ENCODE peak calls at places on chromosome 15, in six cellular contexts. W is suprapubic skin, V is heart left ventricle, F is GM12878, N is uterus, G is esophagus squamous epithelium. C is an unnamed sample.

GRCh38 chr15:29018983-29019875 is 133.5 kb downstream of the APBA2 start:
- DNase-seq in V (no peak), G (no peak), N (no peak), W (no peak), F (no peak), C (no peak)

GRCh38 chr15:101458158-101458895 is 31.2 kb downstream of the PCSK6 start:
- DNase-seq in F (no peak), V (no peak), G (no peak), N (no peak), W (no peak), C (no peak)

GRCh38 chr15:40367673-40368611 is 9.9 kb downstream of the DISP2 start:
- DNase-seq in G (no peak), W (peak; percentile 89), F (peak; percentile 27), V (peak; percentile 81), N (peak; percentile 72), C (peak; percentile 52)

GRCh38 chr15:72284781-72285180 is 12.4 kb upstream of the PARP6 start:
- DNase-seq in W (no peak), F (no peak), G (no peak), N (no peak), V (no peak), C (no peak)

GRCh38 chr15:82995076-82995475 is 9.1 kb downstream of the RAMAC start:
- DNase-seq in W (no peak), V (no peak), N (no peak), G (no peak), F (no peak), C (no peak)

GRCh38 chr15:28037969-28038640 is 61.0 kb downstream of the OCA2 start:
- DNase-seq in W (no peak), N (no peak), V (no peak), F (no peak), G (no peak), C (no peak)

GRCh38 chr15:52252781-52253180 is 42.8 kb downstream of the MYO5C start:
- DNase-seq in N (no peak), V (no peak), G (no peak), F (no peak), W (no peak), C (no peak)

GRCh38 chr15:80709542-80709941 is 14.4 kb downstream of the ABHD17C start:
- DNase-seq in G (no peak), F (no peak), V (no peak), W (peak; percentile 75), N (no peak), C (no peak)

GRCh38 chr15:100349696-100350433 is 8.1 kb upstream of the ADAMTS17 start:
- DNase-seq in V (peak; percentile 92), N (peak; percentile 97), W (peak; percentile 94), G (peak; percentile 41), F (peak; percentile 11), C (peak; percentile 91)

DNA sequence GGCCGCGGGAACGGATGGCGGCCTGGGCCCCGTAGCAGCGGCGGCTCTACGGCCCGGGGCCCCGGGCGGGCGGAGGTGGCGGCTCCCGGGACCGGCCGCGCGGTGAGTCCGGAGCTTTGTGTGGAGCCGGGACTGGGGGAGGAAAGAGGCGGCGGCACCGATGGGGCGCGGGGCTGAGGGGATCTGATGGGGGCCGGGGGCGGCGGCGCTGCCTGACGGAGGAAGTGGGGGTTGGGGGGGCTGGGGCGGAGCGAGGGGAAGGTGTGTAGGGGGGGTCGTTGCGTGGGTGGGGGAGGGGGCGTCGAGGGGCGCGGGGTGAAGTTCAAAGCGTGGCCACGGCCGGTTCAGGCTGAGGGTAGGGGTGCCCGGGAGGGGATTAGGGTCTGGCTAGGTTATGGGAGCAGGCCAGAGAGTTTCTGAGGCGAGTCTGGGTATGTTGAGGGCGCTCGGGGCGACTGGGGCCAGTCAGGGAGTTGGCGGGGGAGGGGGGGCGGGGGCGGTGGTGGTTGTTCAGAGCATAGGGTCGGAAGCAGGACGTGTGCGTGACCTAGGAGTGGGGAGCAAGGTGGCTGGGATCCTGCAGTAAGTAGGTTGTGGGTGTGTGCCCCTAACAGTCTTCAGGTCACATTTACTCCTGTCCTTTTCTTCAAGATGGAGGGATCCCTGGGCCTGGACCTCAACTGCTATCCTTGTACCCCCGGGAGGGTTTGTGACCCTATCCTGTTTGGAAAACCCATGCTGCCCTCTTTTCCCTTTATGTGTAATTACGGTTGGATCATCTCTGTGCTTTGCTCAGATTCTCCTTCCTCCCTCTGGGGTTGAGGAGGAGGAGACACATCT is 579 bp downstream of the ZNF609 start:
- DNase-seq in F (no peak), V (peak; percentile 36), G (no peak), N (peak; percentile 39), W (no peak), C (no peak)
- TF ChIP-seq POLR2A in F (peak; percentile 50), V (peak; percentile 24), G (no peak), N (peak; percentile 58), W (no peak), C (no peak)

GRCh38 chr15:24761704-24762302 is 86.2 kb downstream of the NPAP1 start:
- DNase-seq in V (no peak), N (no peak), W (no peak), G (no peak), F (no peak), C (no peak)

GRCh38 chr15:24764375-24765171 is 89.0 kb downstream of the NPAP1 start:
- DNase-seq in G (no peak), V (no peak), F (no peak), W (no peak), N (no peak), C (no peak)

GRCh38 chr15:24760066-24760465 is 84.5 kb downstream of the NPAP1 start:
- DNase-seq in W (no peak), F (no peak), V (no peak), N (no peak), G (no peak), C (no peak)

GRCh38 chr15:24766511-24767133 is 91.0 kb downstream of the NPAP1 start:
- DNase-seq in N (no peak), F (no peak), W (no peak), V (no peak), G (no peak), C (no peak)

GRCh38 chr15:24763891-24764290 is 88.3 kb downstream of the NPAP1 start:
- DNase-seq in G (no peak), W (no peak), F (no peak), N (no peak), V (no peak), C (no peak)
- H3K9me3 ChIP-seq in G (no peaks in the 10 kb centered on the region), W (no peaks in the 10 kb centered on the region), F (no peaks in the 10 kb centered on the region), N (no peaks in the 10 kb centered on the region), V (no peaks in the 10 kb centered on the region), C (no peaks in the 10 kb centered on the region)

DNA sequence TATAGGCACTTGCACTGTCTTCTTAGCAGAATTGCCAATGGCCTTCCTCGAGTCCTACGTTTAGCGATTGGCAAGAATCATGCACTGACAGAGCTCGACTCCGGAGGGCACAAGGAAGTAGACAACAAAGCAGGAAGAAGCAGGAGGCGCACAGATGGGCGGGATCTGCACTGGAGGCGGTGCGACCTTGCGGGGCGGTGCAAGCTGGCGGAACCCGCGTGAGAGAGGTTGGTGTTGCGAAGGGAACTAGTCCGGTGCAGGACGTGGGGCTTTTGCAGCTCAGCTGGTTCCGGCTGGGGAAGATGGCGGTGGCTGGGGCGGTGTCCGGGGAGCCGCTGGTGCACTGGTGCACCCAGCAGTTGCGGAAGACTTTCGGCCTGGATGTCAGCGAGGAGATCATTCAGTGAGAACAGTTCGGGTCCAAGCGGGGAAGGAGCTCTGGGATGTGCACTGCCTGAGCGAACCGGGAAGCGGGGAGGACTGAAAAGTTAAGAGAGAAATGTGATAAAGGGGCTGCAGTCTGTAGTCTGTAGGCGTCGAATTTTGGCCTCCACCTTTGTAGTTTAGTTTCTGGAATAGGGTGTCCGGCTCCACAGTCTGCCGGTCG is at the start of gene TRIP4:
- DNase-seq in V (peak; percentile 95), G (peak; percentile 86), F (peak; percentile 92), W (peak; percentile 98), N (peak; percentile 93), C (peak; percentile 83)
- TF ChIP-seq CTCF in V (no peak), G (no peak), F (no peak), W (no peak), N (peak; percentile 23), C (no peak)

GRCh38 chr15:50183112-50183794 is 1.3 kb downstream of the SLC27A2 start:
- DNase-seq in N (no peak), F (no peak), W (no peak), G (no peak), V (no peak), C (no peak)

GRCh38 chr15:50181983-50182232 is at the start of gene SLC27A2:
- DNase-seq in G (no peak), N (no peak), V (peak; percentile 11), F (no peak), W (no peak), C (no peak)

GRCh38 chr15:50181206-50181982 is 602 bp upstream of the SLC27A2 start:
- DNase-seq in G (no peak), N (no peak), V (no peak), F (no peak), W (no peak), C (no peak)

GRCh38 chr15:50180578-50180977 is 1.4 kb upstream of the SLC27A2 start:
- DNase-seq in F (no peak), G (no peak), N (no peak), W (no peak), V (no peak), C (no peak)

DNA sequence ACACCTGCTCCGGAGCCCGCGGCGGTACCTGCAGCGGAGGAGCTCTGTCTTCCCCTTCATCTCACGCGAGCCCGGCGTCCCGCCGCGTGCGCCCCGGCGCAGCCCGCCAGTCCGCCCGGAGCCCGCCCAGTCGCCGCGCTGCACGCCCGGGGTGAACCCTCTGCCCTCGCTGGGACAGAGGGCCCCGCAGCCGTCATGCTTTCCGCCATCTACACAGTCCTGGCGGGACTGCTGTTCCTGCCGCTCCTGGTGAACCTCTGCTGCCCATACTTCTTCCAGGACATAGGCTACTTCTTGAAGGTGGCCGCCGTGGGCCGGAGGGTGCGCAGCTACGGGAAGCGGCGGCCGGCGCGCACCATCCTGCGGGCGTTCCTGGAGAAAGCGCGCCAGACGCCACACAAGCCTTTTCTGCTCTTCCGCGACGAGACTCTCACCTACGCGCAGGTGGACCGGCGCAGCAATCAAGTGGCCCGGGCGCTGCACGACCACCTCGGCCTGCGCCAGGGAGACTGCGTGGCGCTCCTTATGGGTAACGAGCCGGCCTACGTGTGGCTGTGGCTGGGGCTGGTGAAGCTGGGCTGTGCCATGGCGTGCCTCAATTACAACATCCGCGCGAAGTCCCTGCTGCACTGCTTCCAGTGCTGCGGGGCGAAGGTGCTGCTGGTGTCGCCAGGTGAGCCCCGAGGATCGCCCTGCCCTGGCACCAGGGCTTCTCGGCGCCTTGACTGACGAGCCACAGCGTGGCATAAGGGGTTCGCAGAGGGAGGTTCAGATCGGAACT is 427 bp downstream of the SLC27A2 start:
- DNase-seq in F (no peak), G (no peak), N (no peak), V (no peak), W (no peak), C (no peak)
- TF ChIP-seq POLR2A in F (no peak), G (no peak), N (no peak), V (no peak), W (no peak), C (no peak)

DNA sequence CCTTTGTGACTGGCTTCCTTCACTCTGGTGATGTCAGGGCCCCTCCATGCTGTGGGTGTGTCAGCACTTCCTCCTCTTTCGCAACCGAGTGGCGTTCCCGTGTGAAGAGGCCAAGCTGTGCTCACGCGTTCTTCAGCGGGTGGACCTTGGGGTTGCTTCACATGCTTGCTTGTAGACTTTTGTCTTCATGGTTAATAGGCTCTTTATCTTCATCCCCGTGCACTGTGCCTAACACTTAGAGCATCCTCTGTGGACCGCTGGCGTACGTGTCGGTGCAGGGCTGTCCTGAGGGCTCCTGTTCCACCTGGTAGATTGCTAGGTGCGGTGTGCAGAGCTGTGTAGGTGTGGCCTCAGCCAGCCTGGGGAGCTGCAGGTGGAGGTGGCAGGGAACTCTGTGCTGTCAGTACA is 182.3 kb downstream of the OR4M2 start:
- DNase-seq in V (no peak), N (no peak), W (no peak), G (no peak), F (no peak), C (no peak)
- H3K9me3 ChIP-seq in V (no peaks in the 10 kb centered on the region), N (no peaks in the 10 kb centered on the region), W (no peaks in the 10 kb centered on the region), G (no peaks in the 10 kb centered on the region), F (no peaks in the 10 kb centered on the region), C (no peaks in the 10 kb centered on the region)

GRCh38 chr15:68470049-68470738 is 38.2 kb upstream of the ITGA11 start:
- DNase-seq in N (no peak), W (no peak), F (no peak), G (no peak), V (no peak), C (no peak)
- TF ChIP-seq CTCF in N (no peak), W (no peak), F (no peak), G (no peak), V (no peak), C (no peak)